ENCODE peak calls at places on chromosome 10, in ten cellular contexts. S is non-pigmented ciliary epithelial cell; T is iPS-NIHi11; W is ELR; P is stimulated activated CD4-positive, alpha-beta T cell treated with anti-CD3 and anti-CD28 coated beads, Interleukin-1b, Interleukin-23, amount 100 ng/mL, for 1 hour; K is HCT116; F is thoracic aorta; J is activated effector memory CD4-positive, alpha-beta T cell treated with anti-CD3 and anti-CD28 coated beads, Interleukin-2, amount 50 U/mL, for 16 hours; V is PC-9; O is HT-29. C is an unnamed sample.

GRCh38 chr10:103645141-103646054 is 151.9 kb downstream of the NEURL1 start:
- DNase-seq in P (no peak), W (peak), J (no peak), T (no peak), S (peak), V (no peak), F (peak), O (no peak), K (no peak), C (no peak)

GRCh38 chr10:7206407-7207127 is 204.3 kb downstream of the SFMBT2 start:
- DNase-seq in S (no peak), V (no peak), J (no peak), W (no peak), F (no peak), P (no peak), K (no peak), T (no peak), O (no peak), C (no peak)

GRCh38 chr10:107169516-107169915 is 5.0 kb upstream of the SORCS1 start:
- DNase-seq in P (no peak), W (peak), V (no peak), T (no peak), K (no peak), O (no peak), S (no peak), J (no peak), F (no peak), C (no peak)

GRCh38 chr10:98790817-98791216 is 344.1 kb upstream of the HPS1 start:
- DNase-seq in S (no peak), V (no peak), F (no peak), J (no peak), T (peak), P (no peak), K (peak), O (peak), W (peak), C (no peak)

GRCh38 chr10:66752714-66753113 is 173.1 kb upstream of the LRRTM3 start:
- DNase-seq in P (no peak), T (no peak), J (no peak), O (no peak), V (no peak), K (no peak), W (peak), S (no peak), F (no peak), C (no peak)

GRCh38 chr10:96724621-96725020 is 4.3 kb upstream of the PIK3AP1 start:
- DNase-seq in J (no peak), K (no peak), W (no peak), V (no peak), O (no peak), P (no peak), F (no peak), T (no peak), S (no peak), C (no peak)

GRCh38 chr10:128657508-128657907 is 531.3 kb upstream of the MKI67 start:
- DNase-seq in F (no peak), T (peak), V (no peak), S (no peak), K (no peak), J (no peak), O (no peak), P (no peak), W (no peak), C (no peak)

GRCh38 chr10:69609077-69609476 is 21.0 kb upstream of the FAM241B start:
- DNase-seq in W (no peak), T (no peak), K (no peak), P (no peak), F (no peak), J (no peak), V (no peak), S (no peak), O (no peak), C (no peak)

GRCh38 chr10:85791846-85792532 is 574.6 kb downstream of the GRID1 start:
- DNase-seq in F (no peak), S (no peak), J (no peak), W (no peak), P (no peak), V (no peak), T (no peak), O (peak), K (no peak), C (peak)

GRCh38 chr10:42491001-42491592 is 147.3 kb downstream of the ZNF33B start:
- DNase-seq in W (peak), F (no peak), S (no peak), J (no peak), P (no peak), O (no peak), T (no peak), V (no peak), K (no peak), C (no peak)

GRCh38 chr10:50275650-50276235 is 24.4 kb upstream of the ASAH2 start:
- DNase-seq in K (no peak), F (no peak), S (no peak), O (peak), V (peak), P (no peak), W (peak), J (peak), T (peak), C (peak)

GRCh38 chr10:126921974-126922525 is 16.8 kb downstream of the DOCK1 start:
- DNase-seq in K (peak), V (no peak), W (peak), J (no peak), O (no peak), S (peak), T (no peak), F (no peak), P (no peak), C (no peak)

GRCh38 chr10:26391701-26392695 is 46.1 kb upstream of the APBB1IP start:
- DNase-seq in J (no peak), S (no peak), P (no peak), O (no peak), F (no peak), T (peak), K (no peak), W (no peak), V (no peak), C (no peak)

GRCh38 chr10:117470733-117471132 is 71.8 kb upstream of the EMX2 start:
- DNase-seq in K (no peak), F (no peak), O (no peak), S (no peak), J (no peak), T (no peak), P (no peak), W (no peak), V (no peak), C (no peak)

GRCh38 chr10:115939101-115939815 is 333.7 kb downstream of the GFRA1 start:
- DNase-seq in P (no peak), K (no peak), T (no peak), O (no peak), J (no peak), S (no peak), F (no peak), W (no peak), V (no peak), C (no peak)

GRCh38 chr10:89861584-89862287 is 160.3 kb downstream of the KIF20B start:
- DNase-seq in F (no peak), S (no peak), J (peak), P (no peak), O (no peak), V (no peak), T (no peak), K (peak), W (peak), C (peak)

GRCh38 chr10:8499312-8499711 is 444.8 kb downstream of the GATA3 start:
- DNase-seq in O (no peak), F (no peak), S (no peak), P (no peak), K (no peak), T (no peak), J (no peak), W (no peak), V (no peak), C (no peak)

GRCh38 chr10:24929056-24929544 is 23.3 kb downstream of the PRTFDC1 start:
- DNase-seq in S (no peak), K (no peak), T (no peak), V (no peak), J (no peak), P (no peak), W (no peak), O (no peak), F (no peak), C (no peak)

GRCh38 chr10:78288716-78289115 is 255.1 kb downstream of the RPS24 start:
- DNase-seq in T (no peak), K (no peak), O (no peak), P (no peak), W (no peak), S (no peak), V (no peak), J (peak), F (no peak), C (no peak)

GRCh38 chr10:8296090-8296741 is 241.7 kb downstream of the GATA3 start:
- DNase-seq in S (no peak), J (no peak), P (no peak), K (no peak), O (no peak), T (peak), V (no peak), W (no peak), F (no peak), C (no peak)

GRCh38 chr10:49298990-49299815 is at the start of gene C10orf71:
- DNase-seq in F (no peak), S (no peak), W (no peak), O (no peak), T (no peak), J (no peak), V (no peak), K (no peak), P (no peak), C (no peak)

GRCh38 chr10:44618910-44619309 is 234.0 kb upstream of the CXCL12 start:
- DNase-seq in V (no peak), S (no peak), F (no peak), T (no peak), O (no peak), P (no peak), J (no peak), W (no peak), K (no peak), C (no peak)

GRCh38 chr10:89217057-89217990 is 10.2 kb upstream of the CH25H start:
- DNase-seq in J (peak), V (peak), S (no peak), W (peak), T (peak), O (peak), P (peak), F (no peak), K (peak), C (peak)

GRCh38 chr10:3045471-3046209 is 21.7 kb upstream of the PFKP start:
- DNase-seq in K (no peak), P (no peak), O (peak), T (peak), F (no peak), W (peak), V (peak), J (no peak), S (peak), C (peak)

GRCh38 chr10:128305601-128306345 is 179.6 kb upstream of the MKI67 start:
- DNase-seq in J (no peak), K (no peak), O (no peak), V (no peak), T (no peak), W (no peak), S (no peak), P (no peak), F (no peak), C (no peak)